ENCODE peak calls at places on chromosomes 3 and 15, in seven cellular contexts. One of them, this sample, is unnamed.

GRCh38 chr3:60055765-60056164 is 1005.9 kb upstream of the CFAP20DC start:
- DNase-seq in stimulated activated naive B cell treated with anti-CD40 and anti-IgM and Interleukin-4, amounts not matched to agents 10 μg/mL and 1 μg/mL and 100 μg/mL, for 72 hours: no peak
- DNase-seq in NCI-H69: no peak
- DNase-seq in NCI-H2081: no peak
- DNase-seq in mesenteric fat pad: no peak
- DNase-seq in GM19239: no peak
- DNase-seq in stomach: no peak
- DNase-seq in this sample: no peak

GRCh38 chr15:91456921-91457320 is 356.9 kb downstream of the SV2B start:
- DNase-seq in stimulated activated naive B cell treated with anti-CD40 and anti-IgM and Interleukin-4, amounts not matched to agents 10 μg/mL and 1 μg/mL and 100 μg/mL, for 72 hours: no peak
- DNase-seq in NCI-H69: no peak
- DNase-seq in NCI-H2081: no peak
- DNase-seq in mesenteric fat pad: no peak
- DNase-seq in GM19239: no peak
- DNase-seq in stomach: no peak
- DNase-seq in this sample: no peak

GRCh38 chr3:39784922-39785321 is 24.5 kb upstream of the MYRIP start:
- DNase-seq in stimulated activated naive B cell treated with anti-CD40 and anti-IgM and Interleukin-4, amounts not matched to agents 10 μg/mL and 1 μg/mL and 100 μg/mL, for 72 hours: no peak
- DNase-seq in NCI-H69: no peak
- DNase-seq in NCI-H2081: no peak
- DNase-seq in mesenteric fat pad: no peak
- DNase-seq in GM19239: no peak
- DNase-seq in stomach: no peak
- DNase-seq in this sample: no peak

GRCh38 chr15:95119041-95119440 is 887.7 kb downstream of the MCTP2 start:
- DNase-seq in stimulated activated naive B cell treated with anti-CD40 and anti-IgM and Interleukin-4, amounts not matched to agents 10 μg/mL and 1 μg/mL and 100 μg/mL, for 72 hours: no peak
- DNase-seq in NCI-H69: no peak
- DNase-seq in NCI-H2081: no peak
- DNase-seq in mesenteric fat pad: no peak
- DNase-seq in GM19239: no peak
- DNase-seq in stomach: no peak
- DNase-seq in this sample: no peak

GRCh38 chr3:24316887-24317383 is 177.7 kb downstream of the THRB start:
- DNase-seq in stimulated activated naive B cell treated with anti-CD40 and anti-IgM and Interleukin-4, amounts not matched to agents 10 μg/mL and 1 μg/mL and 100 μg/mL, for 72 hours: no peak
- DNase-seq in NCI-H69: no peak
- DNase-seq in NCI-H2081: no peak
- DNase-seq in mesenteric fat pad: no peak
- DNase-seq in GM19239: no peak
- DNase-seq in stomach: peak; percentile 44
- DNase-seq in this sample: no peak

GRCh38 chr3:43525941-43526607 is 95.7 kb downstream of the ANO10 start:
- DNase-seq in stimulated activated naive B cell treated with anti-CD40 and anti-IgM and Interleukin-4, amounts not matched to agents 10 μg/mL and 1 μg/mL and 100 μg/mL, for 72 hours: no peak
- DNase-seq in NCI-H69: no peak
- DNase-seq in NCI-H2081: no peak
- DNase-seq in mesenteric fat pad: no peak
- DNase-seq in GM19239: no peak
- DNase-seq in stomach: no peak
- DNase-seq in this sample: no peak

GRCh38 chr3:188826574-188826973 is 345.2 kb upstream of the TPRG1 start:
- DNase-seq in stimulated activated naive B cell treated with anti-CD40 and anti-IgM and Interleukin-4, amounts not matched to agents 10 μg/mL and 1 μg/mL and 100 μg/mL, for 72 hours: no peak
- DNase-seq in NCI-H69: no peak
- DNase-seq in NCI-H2081: no peak
- DNase-seq in mesenteric fat pad: no peak
- DNase-seq in GM19239: no peak
- DNase-seq in stomach: no peak
- DNase-seq in this sample: no peak

GRCh38 chr3:127710473-127710941 is 37.8 kb downstream of the ABTB1 start:
- DNase-seq in stimulated activated naive B cell treated with anti-CD40 and anti-IgM and Interleukin-4, amounts not matched to agents 10 μg/mL and 1 μg/mL and 100 μg/mL, for 72 hours: no peak
- DNase-seq in NCI-H69: no peak
- DNase-seq in NCI-H2081: no peak
- DNase-seq in mesenteric fat pad: peak; percentile 84
- DNase-seq in GM19239: no peak
- DNase-seq in stomach: no peak
- DNase-seq in this sample: no peak

GRCh38 chr15:67611803-67612369 is 69.4 kb downstream of the MAP2K5 start:
- DNase-seq in stimulated activated naive B cell treated with anti-CD40 and anti-IgM and Interleukin-4, amounts not matched to agents 10 μg/mL and 1 μg/mL and 100 μg/mL, for 72 hours: no peak
- DNase-seq in NCI-H69: no peak
- DNase-seq in NCI-H2081: no peak
- DNase-seq in mesenteric fat pad: no peak
- DNase-seq in GM19239: no peak
- DNase-seq in stomach: no peak
- DNase-seq in this sample: no peak

GRCh38 chr3:191068946-191069813 is 129.9 kb upstream of the OSTN start:
- DNase-seq in stimulated activated naive B cell treated with anti-CD40 and anti-IgM and Interleukin-4, amounts not matched to agents 10 μg/mL and 1 μg/mL and 100 μg/mL, for 72 hours: no peak
- DNase-seq in NCI-H69: no peak
- DNase-seq in NCI-H2081: no peak
- DNase-seq in mesenteric fat pad: no peak
- DNase-seq in GM19239: no peak
- DNase-seq in stomach: no peak
- DNase-seq in this sample: no peak

GRCh38 chr15:68362537-68363126 is 69.3 kb downstream of the ITGA11 start:
- DNase-seq in stimulated activated naive B cell treated with anti-CD40 and anti-IgM and Interleukin-4, amounts not matched to agents 10 μg/mL and 1 μg/mL and 100 μg/mL, for 72 hours: no peak
- DNase-seq in NCI-H69: no peak
- DNase-seq in NCI-H2081: no peak
- DNase-seq in mesenteric fat pad: no peak
- DNase-seq in GM19239: no peak
- DNase-seq in stomach: no peak
- DNase-seq in this sample: no peak

GRCh38 chr15:78341057-78341763 is 1.1 kb downstream of the CRABP1 start:
- DNase-seq in stimulated activated naive B cell treated with anti-CD40 and anti-IgM and Interleukin-4, amounts not matched to agents 10 μg/mL and 1 μg/mL and 100 μg/mL, for 72 hours: no peak
- DNase-seq in NCI-H69: peak; percentile 9
- DNase-seq in NCI-H2081: no peak
- DNase-seq in mesenteric fat pad: no peak
- DNase-seq in GM19239: no peak
- DNase-seq in stomach: no peak
- DNase-seq in this sample: no peak

GRCh38 chr3:20046556-20046955 is 6.3 kb downstream of the KAT2B start:
- DNase-seq in stimulated activated naive B cell treated with anti-CD40 and anti-IgM and Interleukin-4, amounts not matched to agents 10 μg/mL and 1 μg/mL and 100 μg/mL, for 72 hours: no peak
- DNase-seq in NCI-H69: no peak
- DNase-seq in NCI-H2081: no peak
- DNase-seq in mesenteric fat pad: no peak
- DNase-seq in GM19239: no peak
- DNase-seq in stomach: no peak
- DNase-seq in this sample: no peak

GRCh38 chr3:153443961-153444360 is 281.9 kb downstream of the RAP2B start:
- DNase-seq in stimulated activated naive B cell treated with anti-CD40 and anti-IgM and Interleukin-4, amounts not matched to agents 10 μg/mL and 1 μg/mL and 100 μg/mL, for 72 hours: no peak
- DNase-seq in NCI-H69: peak; percentile 55
- DNase-seq in NCI-H2081: peak; percentile 17
- DNase-seq in mesenteric fat pad: no peak
- DNase-seq in GM19239: no peak
- DNase-seq in stomach: no peak
- DNase-seq in this sample: no peak

GRCh38 chr15:70033109-70033508 is 64.6 kb downstream of the TLE3 start:
- DNase-seq in stimulated activated naive B cell treated with anti-CD40 and anti-IgM and Interleukin-4, amounts not matched to agents 10 μg/mL and 1 μg/mL and 100 μg/mL, for 72 hours: no peak
- DNase-seq in NCI-H69: peak; percentile 62
- DNase-seq in NCI-H2081: no peak
- DNase-seq in mesenteric fat pad: no peak
- DNase-seq in GM19239: no peak
- DNase-seq in stomach: no peak
- DNase-seq in this sample: no peak

GRCh38 chr3:156215751-156216150 is 95.4 kb downstream of the KCNAB1 start:
- DNase-seq in stimulated activated naive B cell treated with anti-CD40 and anti-IgM and Interleukin-4, amounts not matched to agents 10 μg/mL and 1 μg/mL and 100 μg/mL, for 72 hours: no peak
- DNase-seq in NCI-H69: no peak
- DNase-seq in NCI-H2081: no peak
- DNase-seq in mesenteric fat pad: no peak
- DNase-seq in GM19239: no peak
- DNase-seq in stomach: no peak
- DNase-seq in this sample: no peak

This sample was measured in breast epithelium.